ENCODE peak calls at places on chromosomes 3 and 15, in nine cellular contexts. X is gastrocnemius medialis; H is RWPE1; O is prostate gland; J is activated CD8-positive, alpha-beta T cell treated with anti-CD3 and anti-CD28 coated beads for 36 hours; Y is epithelial cell of esophagus; K is mucosa of descending colon; M is MM.1S; E is body of pancreas. T is an unnamed sample.

GRCh38 chr3:197407526-197407925 is 109.1 kb upstream of the DLG1 start:
- DNase-seq in J (no peak), Y (no peak), E (no peak), O (no peak), H (no peak), K (no peak), M (peak), X (no peak), T (no peak)

GRCh38 chr3:168047190-168047795 is 48.4 kb downstream of the GOLIM4 start:
- DNase-seq in Y (peak), M (peak), E (peak), X (no peak), O (peak), J (no peak), H (peak), K (no peak), T (peak)

GRCh38 chr15:69499521-69500201 is 47.0 kb downstream of the RPLP1 start:
- DNase-seq in O (no peak), K (no peak), J (no peak), X (peak), M (no peak), H (no peak), Y (no peak), E (no peak), T (no peak)

GRCh38 chr3:8584661-8585060 is 59.9 kb downstream of the SSUH2 start:
- DNase-seq in E (no peak), O (no peak), M (no peak), H (no peak), X (no peak), K (no peak), Y (no peak), J (no peak), T (no peak)

GRCh38 chr3:98914210-98915080 is 12.9 kb upstream of the DCBLD2 start:
- DNase-seq in J (no peak), K (no peak), X (no peak), Y (peak), E (peak), O (no peak), M (no peak), H (no peak), T (no peak)

GRCh38 chr15:60720493-60721231 is 241.7 kb upstream of the ICE2 start:
- DNase-seq in Y (no peak), X (no peak), E (no peak), H (no peak), M (no peak), K (no peak), J (peak), O (no peak), T (peak)

GRCh38 chr15:31305375-31305774 is 21.3 kb upstream of the KLF13 start:
- DNase-seq in O (no peak), H (no peak), E (no peak), Y (no peak), K (no peak), X (no peak), J (no peak), M (no peak), T (no peak)

GRCh38 chr3:179898024-179898423 is 138.7 kb downstream of the PEX5L start:
- DNase-seq in H (peak), M (peak), X (no peak), E (peak), Y (peak), K (no peak), O (no peak), J (peak), T (peak)

GRCh38 chr3:125375950-125376679 is 990 bp upstream of the ZNF148 start:
- DNase-seq in K (no peak), E (no peak), J (no peak), Y (peak), H (peak), M (no peak), O (peak), X (no peak), T (no peak)

GRCh38 chr3:158108596-158108995 is 1.3 kb upstream of the RSRC1 start:
- DNase-seq in K (no peak), M (no peak), X (no peak), Y (no peak), O (no peak), J (no peak), H (no peak), E (no peak), T (no peak)

GRCh38 chr3:106167728-106168127 is 298.9 kb upstream of the CBLB start:
- DNase-seq in O (no peak), K (no peak), X (no peak), Y (no peak), E (no peak), M (no peak), H (no peak), J (no peak), T (no peak)

GRCh38 chr3:35829499-35829898 is 190.2 kb downstream of the ARPP21 start:
- DNase-seq in K (no peak), E (no peak), J (no peak), M (no peak), H (no peak), Y (peak), O (no peak), X (no peak), T (no peak)

GRCh38 chr3:5226783-5227182 is 39.3 kb downstream of the EDEM1 start:
- DNase-seq in E (no peak), K (no peak), X (no peak), H (peak), Y (peak), O (no peak), M (peak), J (no peak), T (peak)
- TF ChIP-seq CTCF in E (peak), K (no peak), X (no peak), H (peak), Y (peak), O (peak), M (peak), J (peak), T (peak)

DNA sequence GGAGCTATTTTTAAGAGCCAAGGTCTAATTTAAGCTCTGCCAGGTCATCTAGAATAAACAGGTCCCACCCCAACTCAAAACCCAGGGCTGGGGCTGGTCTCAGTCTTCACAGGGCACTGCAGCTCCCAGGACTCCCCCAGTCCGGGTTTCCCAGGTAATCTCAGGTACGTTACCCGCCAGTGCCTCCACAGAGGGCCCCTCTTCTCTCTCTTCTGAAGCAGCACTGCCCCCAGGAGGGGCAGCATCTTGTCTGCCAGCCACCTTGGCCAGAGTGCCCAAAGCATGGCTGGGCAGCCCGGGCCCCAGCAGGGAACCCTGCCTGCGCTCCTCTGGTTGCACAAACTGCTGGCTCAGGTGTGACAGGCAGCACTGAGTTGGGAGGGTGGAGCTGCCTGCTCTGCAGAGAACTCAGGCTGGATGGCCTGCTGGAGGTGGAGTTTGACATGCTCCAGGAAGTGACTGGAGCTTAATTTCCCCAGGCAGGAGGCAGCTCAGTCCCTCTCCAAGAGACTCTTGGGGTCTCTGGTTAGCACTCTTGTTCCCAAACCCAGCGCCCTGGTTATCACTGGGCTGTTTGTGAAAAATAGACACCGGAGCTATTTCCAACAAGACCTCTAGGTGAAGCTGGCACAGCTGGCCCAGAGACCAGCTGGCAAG is at the start of gene PLA2G4F:
- DNase-seq in H (no peak), Y (peak), O (peak), J (no peak), E (peak), K (peak), X (peak), M (peak), T (no peak)
- TF ChIP-seq CTCF in H (no peak), Y (peak), O (peak), J (no peak), E (peak), K (no peak), X (no peak), M (no peak), T (no peak)

DNA sequence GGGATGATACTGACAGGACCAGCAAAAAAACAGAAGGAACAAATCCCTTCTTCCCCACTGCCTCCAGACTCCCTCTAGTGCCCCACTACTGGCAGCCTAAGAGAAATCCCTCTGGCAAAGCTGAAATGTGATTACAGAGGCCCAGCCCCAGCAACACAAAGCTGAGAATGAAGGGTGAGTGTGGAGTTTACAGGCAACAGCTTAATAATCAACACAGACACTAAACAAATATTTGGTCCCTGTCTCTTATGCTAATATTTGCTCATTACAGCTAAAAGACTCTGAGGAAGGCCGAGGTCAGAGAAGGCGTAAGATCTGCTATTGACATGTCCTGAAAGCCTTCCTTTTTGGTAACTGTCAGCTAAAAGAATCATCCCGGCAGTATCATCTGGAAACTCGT is 308.5 kb upstream of the RASGRP1 start:
- DNase-seq in Y (peak), X (no peak), H (no peak), E (no peak), O (no peak), K (no peak), J (no peak), M (no peak), T (no peak)
- TF ChIP-seq CTCF in Y (no peak), X (no peak), H (no peak), E (no peak), O (no peak), K (no peak), J (no peak), M (no peak), T (no peak)

GRCh38 chr15:74144153-74144775 is 13.9 kb downstream of the ISLR2 start:
- DNase-seq in E (no peak), X (no peak), O (no peak), M (no peak), Y (no peak), H (no peak), K (no peak), J (no peak), T (no peak)
- TF ChIP-seq CTCF in E (no peak), X (no peak), O (no peak), M (no peak), Y (no peak), H (no peak), K (no peak), J (no peak), T (peak)

DNA sequence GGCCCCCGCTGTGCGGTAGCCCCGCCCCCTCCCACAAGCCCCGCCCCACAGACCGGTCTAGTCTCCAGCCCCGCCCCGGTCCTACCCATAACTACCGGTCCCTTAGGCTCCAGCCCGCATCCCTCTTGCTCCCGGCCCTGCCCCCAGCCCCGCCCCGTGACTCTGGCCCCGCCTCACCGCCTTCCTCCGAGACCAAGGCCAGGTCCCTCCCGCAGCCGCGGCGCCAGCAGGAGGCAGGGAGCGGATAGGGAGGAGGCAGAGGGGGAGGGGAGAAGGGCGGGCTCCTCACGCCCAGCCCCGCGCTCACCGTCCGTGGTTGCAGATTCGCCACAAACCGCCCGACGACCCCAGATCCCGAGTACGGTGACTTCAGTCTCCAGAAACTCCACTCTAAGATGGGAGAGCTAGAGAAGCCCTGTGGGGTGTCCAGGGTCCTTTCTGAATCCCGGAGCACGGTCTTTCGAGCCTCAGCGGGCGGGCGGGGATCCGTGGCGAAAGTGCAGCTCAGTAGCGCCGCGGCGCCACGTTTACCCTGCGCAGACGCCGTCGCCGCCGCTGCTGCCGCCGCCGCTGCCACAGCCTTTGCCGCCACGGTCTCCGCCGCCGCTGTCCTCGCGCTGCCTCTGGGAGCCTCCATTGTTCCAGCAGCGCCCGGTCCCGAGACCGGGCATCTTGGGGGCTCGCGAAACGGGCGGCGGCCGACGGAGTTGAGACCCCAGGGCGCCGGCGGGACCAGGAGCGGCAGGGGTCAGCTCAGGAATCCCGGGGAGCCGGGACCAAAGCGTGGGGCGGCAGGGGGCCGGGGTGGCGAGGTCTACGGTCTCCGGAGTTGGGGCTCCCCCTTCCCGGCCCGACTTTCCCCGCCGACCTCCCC is at the start of gene BRPF1:
- DNase-seq in Y (peak), E (peak), J (peak), O (peak), X (peak), M (peak), K (peak), H (peak), T (peak)
- TF ChIP-seq CTCF in Y (peak), E (peak), J (no peak), O (peak), X (no peak), M (no peak), K (no peak), H (no peak), T (no peak)

DNA sequence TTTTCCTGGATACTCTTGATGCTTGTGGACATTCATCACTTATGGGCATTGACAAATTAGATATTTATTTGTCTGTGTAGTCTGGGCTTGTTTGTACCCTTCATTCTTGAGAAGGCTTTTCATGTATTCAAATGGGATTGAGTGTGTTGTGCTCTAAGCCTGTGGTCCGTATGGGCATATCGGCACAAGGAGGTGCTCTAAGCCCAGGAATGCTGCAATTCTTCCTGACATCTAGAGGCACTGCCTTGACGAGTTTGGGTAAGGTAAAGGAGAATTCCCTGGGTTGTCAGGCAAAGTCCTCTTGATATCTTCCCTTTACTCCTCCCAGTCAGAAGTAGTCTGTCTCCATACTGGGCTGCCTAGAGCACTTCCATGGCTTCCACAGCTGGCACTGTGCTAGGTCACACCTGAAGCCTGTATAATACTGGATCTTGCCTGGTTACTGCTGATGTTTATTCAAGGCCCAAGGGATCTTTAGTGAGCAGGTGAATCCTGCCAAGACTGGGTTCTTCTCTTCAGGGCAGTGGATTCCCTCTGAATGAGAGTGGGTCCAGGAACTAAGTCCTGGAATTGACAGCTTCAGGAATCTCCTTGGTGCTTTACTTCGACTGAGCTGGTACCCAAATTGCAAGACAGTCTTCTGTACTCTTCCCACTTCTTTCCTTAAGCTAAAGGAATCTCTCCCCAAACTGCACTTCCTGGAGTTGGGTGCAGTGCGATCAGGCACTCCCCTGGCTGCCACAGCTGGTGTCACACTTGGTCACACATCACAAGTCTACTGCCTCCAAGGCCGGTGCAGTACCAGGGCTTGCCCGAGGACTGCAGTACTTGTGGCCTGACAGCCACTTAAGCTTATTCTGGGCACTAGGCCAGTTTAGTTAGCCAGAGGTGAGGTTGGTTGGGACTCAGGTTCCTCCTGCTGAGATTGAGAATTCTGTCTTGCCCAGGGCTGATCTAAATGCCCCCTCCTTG is 46.0 kb downstream of the GALK2 start:
- DNase-seq in M (no peak), J (no peak), K (no peak), H (no peak), Y (peak), O (no peak), E (peak), X (peak), T (peak)
- TF ChIP-seq CTCF in M (no peak), J (no peak), K (no peak), H (no peak), Y (peak), O (no peak), E (peak), X (no peak), T (no peak)

GRCh38 chr3:134527037-134527436 is 41.2 kb downstream of the CEP63 start:
- DNase-seq in E (no peak), J (peak), H (no peak), X (no peak), Y (peak), K (no peak), M (no peak), O (no peak), T (no peak)
- TF ChIP-seq CTCF in E (no peak), J (no peak), H (no peak), X (no peak), Y (peak), K (no peak), M (no peak), O (no peak), T (peak)

DNA sequence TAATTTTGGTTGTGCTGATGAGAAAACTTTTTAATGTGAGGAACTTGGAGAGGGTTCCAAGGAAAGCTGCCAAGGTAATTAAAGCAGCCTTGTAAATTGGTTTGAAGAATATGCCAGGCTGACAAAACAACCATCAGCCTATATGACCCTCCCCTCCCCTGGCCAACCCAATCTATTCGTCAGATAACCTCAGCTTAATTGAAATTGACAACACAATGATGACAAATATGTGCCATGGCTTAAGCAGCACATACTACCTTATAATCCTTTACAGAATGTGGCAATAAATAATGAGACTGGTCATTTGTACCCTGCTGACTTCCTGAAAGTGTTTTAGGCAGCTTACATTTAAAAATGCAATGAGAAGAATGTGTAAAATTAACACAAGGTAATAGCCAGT is 118.2 kb downstream of the EFHB start:
- DNase-seq in M (no peak), K (no peak), O (no peak), J (no peak), E (no peak), H (no peak), Y (no peak), X (no peak), T (no peak)
- TF ChIP-seq CTCF in M (no peak), K (no peak), O (no peak), J (no peak), E (no peak), H (no peak), Y (no peak), X (no peak), T (no peak)

GRCh38 chr3:142676151-142676550 is 47.7 kb upstream of the TRPC1 start:
- DNase-seq in H (no peak), Y (no peak), X (no peak), O (no peak), E (no peak), K (no peak), J (no peak), M (no peak), T (no peak)

DNA sequence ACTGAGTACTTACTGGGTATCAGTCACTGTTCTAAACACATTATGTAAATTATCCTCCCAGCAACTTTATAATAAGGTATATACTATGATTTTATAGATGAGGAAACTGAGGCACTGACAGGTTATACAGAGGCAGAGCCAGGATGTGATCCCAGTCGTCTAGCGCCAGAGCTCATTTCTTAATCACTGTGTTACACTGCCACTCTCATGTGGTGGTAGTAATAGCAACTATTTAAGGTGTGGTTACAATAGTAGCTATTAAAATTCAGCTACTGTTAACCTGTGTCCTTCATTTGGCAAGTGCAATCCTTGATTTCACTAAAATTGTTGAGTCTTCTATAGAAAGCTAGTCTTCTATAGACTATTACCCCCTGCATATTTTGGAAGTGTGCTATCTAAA is 43.1 kb upstream of the TRPC1 start:
- DNase-seq in K (no peak), J (no peak), E (peak), H (peak), Y (peak), M (no peak), O (no peak), X (no peak), T (no peak)
- TF ChIP-seq CTCF in K (no peak), J (no peak), E (peak), H (no peak), Y (peak), M (no peak), O (no peak), X (no peak), T (no peak)

DNA sequence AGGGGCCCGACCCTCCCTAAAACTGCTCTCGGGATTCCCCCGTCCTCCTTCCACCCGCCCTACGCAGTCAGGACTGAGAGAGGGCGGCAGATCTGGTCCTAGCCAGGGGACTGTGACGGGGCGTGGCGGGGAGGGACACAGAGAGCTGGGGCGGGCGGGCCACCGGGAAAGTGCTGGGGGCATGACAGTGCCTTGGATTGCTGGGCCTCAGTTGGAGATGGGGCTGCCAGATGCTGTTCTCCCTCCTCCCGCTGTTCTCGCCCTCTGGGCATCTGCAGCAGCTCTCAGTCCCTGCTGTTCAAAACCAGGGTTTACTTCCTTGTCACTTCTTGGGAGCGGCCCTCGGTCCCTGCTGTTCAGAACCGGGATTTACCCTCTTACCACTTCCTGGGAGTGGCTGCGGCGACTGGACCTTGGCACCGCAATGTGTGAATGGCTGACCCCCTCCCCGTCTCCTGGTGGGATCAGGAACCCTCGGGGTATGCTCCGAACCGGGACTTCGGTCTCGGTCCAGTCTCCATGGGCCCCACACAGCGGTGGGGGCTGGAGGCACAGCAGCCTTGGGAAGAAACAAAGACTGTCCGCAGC is 1.8 kb upstream of the RPP25 start:
- DNase-seq in Y (peak), M (no peak), O (peak), E (peak), K (peak), J (peak), H (no peak), X (peak), T (no peak)
- TF ChIP-seq CTCF in Y (peak), M (no peak), O (peak), E (peak), K (peak), J (no peak), H (no peak), X (no peak), T (no peak)

T was measured in GM10248.